ENCODE peak calls at places on chromosomes 11 and 22, in five cellular contexts. W is brain microvascular endothelial cell, B is HL-60, M is body of pancreas, Q is IMR-90. D is an unnamed sample.

GRCh38 chr11:65414776-65415498 is 7.7 kb upstream of the NEAT1 start:
- DNase-seq in Q (peak), M (no peak), B (no peak), W (no peak), D (peak)

GRCh38 chr22:20422271-20422958 is 15.2 kb downstream of the SCARF2 start:
- DNase-seq in M (no peak), Q (peak), B (no peak), W (no peak), D (no peak)

GRCh38 chr11:12900496-12900895 is 108.6 kb upstream of the RASSF10 start:
- DNase-seq in B (no peak), M (no peak), W (peak), Q (peak), D (peak)

GRCh38 chr22:30747493-30747892 is 52.8 kb downstream of the OSBP2 start:
- DNase-seq in W (no peak), M (no peak), Q (no peak), B (no peak), D (no peak)

GRCh38 chr22:43998865-43999264 is 25.2 kb upstream of the PARVB start:
- DNase-seq in Q (no peak), B (no peak), W (no peak), M (no peak), D (no peak)

GRCh38 chr22:44719586-44720368 is 17.8 kb downstream of the PRR5 start:
- DNase-seq in Q (no peak), B (no peak), M (peak), W (no peak), D (no peak)

GRCh38 chr11:30488304-30488998 is 97.7 kb downstream of the MPPED2 start:
- DNase-seq in Q (peak), W (peak), B (no peak), M (peak), D (peak)

GRCh38 chr22:22025320-22026156 is 43.0 kb upstream of the TOP3B start:
- DNase-seq in M (no peak), Q (no peak), B (no peak), W (no peak), D (no peak)

GRCh38 chr22:36682835-36683234 is 20.7 kb downstream of the CACNG2 start:
- DNase-seq in M (no peak), Q (no peak), B (no peak), W (no peak), D (no peak)

GRCh38 chr11:78080818-78081495 is 1.3 kb upstream of the NDUFC2 start:
- DNase-seq in B (no peak), M (no peak), Q (peak), W (peak), D (peak)

GRCh38 chr11:70405679-70406395 is 7.5 kb downstream of the CTTN start:
- DNase-seq in B (no peak), Q (no peak), W (no peak), M (no peak), D (no peak)

GRCh38 chr22:44133161-44133560 is 47.6 kb upstream of the PARVG start:
- DNase-seq in M (no peak), Q (no peak), W (peak), B (no peak), D (no peak)

GRCh38 chr22:47370448-47371262 is 608.2 kb downstream of the TBC1D22A start:
- DNase-seq in W (no peak), B (no peak), M (no peak), Q (no peak), D (no peak)

GRCh38 chr11:97683733-97684132 is 1293.9 kb downstream of the JRKL start:
- DNase-seq in B (peak), W (no peak), Q (no peak), M (no peak), D (peak)

GRCh38 chr11:126592496-126593410 is 237.3 kb downstream of the ST3GAL4 start:
- DNase-seq in W (no peak), M (no peak), B (no peak), Q (peak), D (no peak)

GRCh38 chr11:60918941-60919275 is 5.0 kb downstream of the TMEM109 start:
- DNase-seq in B (no peak), Q (peak), M (no peak), W (peak), D (peak)

GRCh38 chr22:32355760-32356159 is 1.9 kb upstream of the RFPL3 start:
- DNase-seq in Q (no peak), B (no peak), M (peak), W (no peak), D (no peak)
- TF ChIP-seq CTCF in Q (no peak), B (no peak), M (no peak), W (peak), D (no peak)

GRCh38 chr11:31492320-31492913 is 17.0 kb downstream of the IMMP1L start:
- DNase-seq in W (peak), Q (peak), B (no peak), M (peak), D (peak)
- TF ChIP-seq CTCF in W (no peak), Q (no peak), B (no peak), M (no peak), D (no peak)

GRCh38 chr22:27101288-27101687 is 443.9 kb downstream of the MIAT start:
- DNase-seq in Q (no peak), B (no peak), W (no peak), M (no peak), D (no peak)
- TF ChIP-seq CTCF in Q (no peak), B (no peak), W (no peak), M (no peak), D (no peak)

GRCh38 chr11:117953029-117953671 is 23.9 kb upstream of the TMPRSS13 start:
- DNase-seq in W (no peak), Q (no peak), B (no peak), M (no peak), D (no peak)

GRCh38 chr11:117949062-117949461 is 19.9 kb upstream of the TMPRSS13 start:
- DNase-seq in B (no peak), M (no peak), W (no peak), Q (no peak), D (no peak)

GRCh38 chr11:117950999-117951961 is 22.1 kb upstream of the TMPRSS13 start:
- DNase-seq in B (no peak), Q (no peak), M (no peak), W (no peak), D (no peak)

GRCh38 chr11:117946842-117947526 is 17.8 kb upstream of the TMPRSS13 start:
- DNase-seq in B (peak), W (peak), Q (peak), M (peak), D (peak)

GRCh38 chr11:117950320-117950719 is 21.1 kb upstream of the TMPRSS13 start:
- DNase-seq in B (no peak), M (no peak), Q (no peak), W (no peak), D (peak)
- TF ChIP-seq CTCF in B (no peak), M (no peak), Q (no peak), W (peak), D (no peak)

GRCh38 chr11:67321313-67321871 is 18.1 kb downstream of the SSH3 start:
- DNase-seq in B (no peak), Q (no peak), W (no peak), M (no peak), D (no peak)
- TF ChIP-seq CTCF in B (no peak), Q (no peak), W (no peak), M (no peak), D (no peak)

DNA sequence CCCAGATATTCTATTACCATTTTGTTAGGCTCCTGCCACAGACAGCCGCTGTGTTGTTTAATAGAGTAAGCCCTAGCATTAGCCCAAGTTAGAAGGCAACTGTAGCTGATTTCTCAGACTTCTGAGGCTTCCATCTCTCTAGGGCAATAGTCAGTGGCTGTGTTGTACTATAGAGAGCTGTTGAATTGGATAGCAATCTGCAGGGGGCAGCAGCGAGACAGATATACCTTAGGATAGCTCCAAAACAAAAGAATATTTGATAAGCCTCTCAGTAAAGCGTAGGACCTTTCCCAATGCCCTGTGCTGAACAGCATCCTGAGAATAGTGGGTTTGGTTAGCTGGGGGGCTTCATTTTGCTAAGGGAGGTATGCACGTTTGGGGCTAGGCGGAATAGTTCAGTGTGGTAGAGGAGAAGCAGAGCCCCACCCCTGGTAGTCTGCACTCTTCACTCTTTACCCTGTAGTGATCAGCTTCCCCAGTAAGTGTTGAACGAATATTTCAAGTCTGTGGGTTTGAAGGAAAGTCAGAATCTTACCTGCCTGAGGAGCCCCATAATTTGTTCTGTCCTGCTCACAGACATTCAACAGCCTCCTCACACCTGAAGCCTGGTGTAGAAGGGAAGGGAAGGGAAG is 515.1 kb downstream of the INSC start:
- DNase-seq in W (peak), Q (no peak), B (no peak), M (peak), D (no peak)
- TF ChIP-seq CTCF in W (peak), Q (peak), B (no peak), M (peak), D (peak)

GRCh38 chr11:109205312-109205711 is 216.7 kb upstream of the C11orf87 start:
- DNase-seq in Q (no peak), M (no peak), W (no peak), B (no peak), D (no peak)
- TF ChIP-seq CTCF in Q (no peak), M (no peak), W (no peak), B (no peak), D (no peak)

D was measured in cardiac fibroblast.